ENCODE peak calls at places on chromosomes 16 and 17, in seven cellular contexts. One of them, this sample, is unnamed.

GRCh38 chr16:70433456-70434103 is 5.3 kb downstream of the ST3GAL2 start:
- DNase-seq in WTC11: no peak
- DNase-seq in progenitor cell of endocrine pancreas: no peak
- DNase-seq in fibroblast of lung: peak
- DNase-seq in iPS-NIHi11: no peak
- DNase-seq in HL-60: peak
- DNase-seq in NCI-H1092 treated with DMSO at 0.1 percent for 48 hours: no peak
- DNase-seq in this sample: peak

GRCh38 chr17:34370997-34371395 is 8.0 kb upstream of the CCL1 start:
- DNase-seq in WTC11: no peak
- DNase-seq in progenitor cell of endocrine pancreas: no peak
- DNase-seq in fibroblast of lung: no peak
- DNase-seq in iPS-NIHi11: no peak
- DNase-seq in HL-60: no peak
- DNase-seq in NCI-H1092 treated with DMSO at 0.1 percent for 48 hours: no peak
- DNase-seq in this sample: no peak

GRCh38 chr16:67372664-67373063 is 20.6 kb downstream of the TPPP3 start:
- DNase-seq in WTC11: no peak
- DNase-seq in progenitor cell of endocrine pancreas: no peak
- DNase-seq in fibroblast of lung: peak
- DNase-seq in iPS-NIHi11: no peak
- DNase-seq in HL-60: peak
- DNase-seq in NCI-H1092 treated with DMSO at 0.1 percent for 48 hours: peak
- DNase-seq in this sample: no peak

GRCh38 chr16:54633943-54634362 is 296.7 kb upstream of the IRX5 start:
- DNase-seq in WTC11: peak
- DNase-seq in progenitor cell of endocrine pancreas: no peak
- DNase-seq in fibroblast of lung: no peak
- DNase-seq in iPS-NIHi11: peak
- DNase-seq in HL-60: peak
- DNase-seq in NCI-H1092 treated with DMSO at 0.1 percent for 48 hours: peak
- DNase-seq in this sample: no peak

GRCh38 chr16:17131351-17131750 is 339.4 kb downstream of the XYLT1 start:
- DNase-seq in WTC11: peak
- DNase-seq in progenitor cell of endocrine pancreas: no peak
- DNase-seq in fibroblast of lung: no peak
- DNase-seq in iPS-NIHi11: peak
- DNase-seq in HL-60: no peak
- DNase-seq in NCI-H1092 treated with DMSO at 0.1 percent for 48 hours: no peak
- DNase-seq in this sample: no peak

GRCh38 chr16:56606688-56607618 is 1.4 kb upstream of the MT2A start:
- DNase-seq in WTC11: no peak
- DNase-seq in progenitor cell of endocrine pancreas: no peak
- DNase-seq in fibroblast of lung: peak
- DNase-seq in iPS-NIHi11: peak
- DNase-seq in HL-60: no peak
- DNase-seq in NCI-H1092 treated with DMSO at 0.1 percent for 48 hours: peak
- DNase-seq in this sample: no peak

GRCh38 chr17:6496636-6497441 is 52.6 kb downstream of the PIMREG start:
- DNase-seq in WTC11: no peak
- DNase-seq in progenitor cell of endocrine pancreas: no peak
- DNase-seq in fibroblast of lung: no peak
- DNase-seq in iPS-NIHi11: no peak
- DNase-seq in HL-60: no peak
- DNase-seq in NCI-H1092 treated with DMSO at 0.1 percent for 48 hours: no peak
- DNase-seq in this sample: peak

GRCh38 chr17:8916470-8916869 is 49.0 kb upstream of the PIK3R6 start:
- DNase-seq in WTC11: no peak
- DNase-seq in progenitor cell of endocrine pancreas: no peak
- DNase-seq in fibroblast of lung: peak
- DNase-seq in iPS-NIHi11: no peak
- DNase-seq in HL-60: peak
- DNase-seq in NCI-H1092 treated with DMSO at 0.1 percent for 48 hours: no peak
- DNase-seq in this sample: no peak

GRCh38 chr17:73667184-73667959 is 23.1 kb upstream of the SDK2 start:
- DNase-seq in WTC11: no peak
- DNase-seq in progenitor cell of endocrine pancreas: no peak
- DNase-seq in fibroblast of lung: no peak
- DNase-seq in iPS-NIHi11: no peak
- DNase-seq in HL-60: peak
- DNase-seq in NCI-H1092 treated with DMSO at 0.1 percent for 48 hours: no peak
- DNase-seq in this sample: peak

GRCh38 chr16:87416826-87417471 is 24.8 kb downstream of the MAP1LC3B start:
- DNase-seq in WTC11: no peak
- DNase-seq in progenitor cell of endocrine pancreas: no peak
- DNase-seq in fibroblast of lung: peak
- DNase-seq in iPS-NIHi11: no peak
- DNase-seq in HL-60: no peak
- DNase-seq in NCI-H1092 treated with DMSO at 0.1 percent for 48 hours: peak
- DNase-seq in this sample: no peak

GRCh38 chr16:5634781-5635180 is 537.2 kb upstream of the EEF2KMT start:
- DNase-seq in WTC11: no peak
- DNase-seq in progenitor cell of endocrine pancreas: no peak
- DNase-seq in fibroblast of lung: no peak
- DNase-seq in iPS-NIHi11: no peak
- DNase-seq in HL-60: no peak
- DNase-seq in NCI-H1092 treated with DMSO at 0.1 percent for 48 hours: no peak
- DNase-seq in this sample: no peak

GRCh38 chr16:88380619-88381018 is 2.1 kb upstream of the ZNF469 start:
- DNase-seq in WTC11: no peak
- DNase-seq in progenitor cell of endocrine pancreas: no peak
- DNase-seq in fibroblast of lung: no peak
- DNase-seq in iPS-NIHi11: no peak
- DNase-seq in HL-60: no peak
- DNase-seq in NCI-H1092 treated with DMSO at 0.1 percent for 48 hours: no peak
- DNase-seq in this sample: no peak

GRCh38 chr17:80855968-80856862 is 135.4 kb upstream of the CHMP6 start:
- DNase-seq in WTC11: no peak
- DNase-seq in progenitor cell of endocrine pancreas: no peak
- DNase-seq in fibroblast of lung: peak
- DNase-seq in iPS-NIHi11: no peak
- DNase-seq in HL-60: peak
- DNase-seq in NCI-H1092 treated with DMSO at 0.1 percent for 48 hours: no peak
- DNase-seq in this sample: no peak

GRCh38 chr17:77364381-77364911 is 223.7 kb downstream of the SEC14L1 start:
- DNase-seq in WTC11: no peak
- DNase-seq in progenitor cell of endocrine pancreas: no peak
- DNase-seq in fibroblast of lung: no peak
- DNase-seq in iPS-NIHi11: no peak
- DNase-seq in HL-60: no peak
- DNase-seq in NCI-H1092 treated with DMSO at 0.1 percent for 48 hours: no peak
- DNase-seq in this sample: no peak

GRCh38 chr17:42184717-42185496 is at the start of gene HCRT:
- DNase-seq in WTC11: no peak
- DNase-seq in progenitor cell of endocrine pancreas: no peak
- DNase-seq in fibroblast of lung: no peak
- DNase-seq in iPS-NIHi11: no peak
- DNase-seq in HL-60: peak
- DNase-seq in NCI-H1092 treated with DMSO at 0.1 percent for 48 hours: no peak
- DNase-seq in this sample: no peak

GRCh38 chr17:30236807-30237206 is 1.3 kb upstream of the SLC6A4 start:
- DNase-seq in WTC11: peak
- DNase-seq in progenitor cell of endocrine pancreas: peak
- DNase-seq in fibroblast of lung: peak
- DNase-seq in iPS-NIHi11: peak
- DNase-seq in HL-60: peak
- DNase-seq in NCI-H1092 treated with DMSO at 0.1 percent for 48 hours: peak
- DNase-seq in this sample: peak

GRCh38 chr16:72989203-72989991 is 58.5 kb downstream of the ZFHX3 start:
- DNase-seq in WTC11: no peak
- DNase-seq in progenitor cell of endocrine pancreas: no peak
- DNase-seq in fibroblast of lung: peak
- DNase-seq in iPS-NIHi11: no peak
- DNase-seq in HL-60: no peak
- DNase-seq in NCI-H1092 treated with DMSO at 0.1 percent for 48 hours: no peak
- DNase-seq in this sample: no peak

GRCh38 chr17:33175565-33175964 is 117.5 kb downstream of the ASIC2 start:
- DNase-seq in WTC11: no peak
- DNase-seq in progenitor cell of endocrine pancreas: no peak
- DNase-seq in fibroblast of lung: no peak
- DNase-seq in iPS-NIHi11: no peak
- DNase-seq in HL-60: no peak
- DNase-seq in NCI-H1092 treated with DMSO at 0.1 percent for 48 hours: no peak
- DNase-seq in this sample: no peak

This sample was measured in ecto neural progenitor cell.